ENCODE peak calls at places on chromosomes 2 and 18, in eight cellular contexts. C, K, M, J, F, G, V and A are unnamed samples.

GRCh38 chr2:31032475-31032874 is 105.8 kb downstream of the GALNT14 start:
- DNase-seq in C (no peak), K (no peak), M (no peak), J (no peak), F (no peak), G (peak; percentile 58), V (no peak), A (no peak)

GRCh38 chr2:45588158-45588829 is 22.8 kb downstream of the SRBD1 start:
- DNase-seq in C (no peak), K (no peak), M (no peak), J (no peak), F (no peak), G (no peak), V (no peak), A (no peak)

GRCh38 chr18:72223733-72224132 is 320.4 kb downstream of the CBLN2 start:
- DNase-seq in C (no peak), K (no peak), M (no peak), J (no peak), F (no peak), G (no peak), V (no peak), A (no peak)

GRCh38 chr18:74796928-74797576 is 199.4 kb downstream of the ZNF407 start:
- DNase-seq in C (no peak), K (no peak), M (no peak), J (no peak), F (no peak), G (peak; percentile 74), V (no peak), A (peak; percentile 52)

GRCh38 chr18:10070581-10071000 is 156.8 kb downstream of the VAPA start:
- DNase-seq in C (no peak), K (no peak), M (no peak), J (no peak), F (no peak), G (peak; percentile 62), V (no peak), A (no peak)

GRCh38 chr2:161905389-161906046 is 168.5 kb downstream of the DPP4 start:
- DNase-seq in C (no peak), K (peak; percentile 63), M (peak; percentile 11), J (no peak), F (no peak), G (peak; percentile 2), V (no peak), A (no peak)

GRCh38 chr2:98821629-98822135 is 90.8 kb upstream of the MGAT4A start:
- DNase-seq in C (no peak), K (no peak), M (no peak), J (no peak), F (no peak), G (no peak), V (no peak), A (no peak)

GRCh38 chr2:132909427-132909826 is 239.4 kb upstream of the LYPD1 start:
- DNase-seq in C (no peak), K (no peak), M (no peak), J (no peak), F (no peak), G (no peak), V (no peak), A (no peak)

GRCh38 chr2:207284556-207285450 is 119.1 kb upstream of the KLF7 start:
- DNase-seq in C (no peak), K (no peak), M (no peak), J (no peak), F (peak; percentile 9), G (no peak), V (no peak), A (no peak)

GRCh38 chr2:10269711-10270610 is 32.7 kb upstream of the HPCAL1 start:
- DNase-seq in C (no peak), K (no peak), M (no peak), J (no peak), F (no peak), G (no peak), V (no peak), A (no peak)

GRCh38 chr18:3649135-3649558 is 199.2 kb downstream of the TGIF1 start:
- DNase-seq in C (no peak), K (no peak), M (no peak), J (no peak), F (no peak), G (no peak), V (no peak), A (no peak)

GRCh38 chr2:23207871-23208270 is 177.1 kb upstream of the KLHL29 start:
- DNase-seq in C (no peak), K (no peak), M (no peak), J (no peak), F (no peak), G (no peak), V (no peak), A (no peak)

GRCh38 chr18:67582488-67582887 is 66.0 kb upstream of the DSEL start:
- DNase-seq in C (no peak), K (no peak), M (no peak), J (no peak), F (no peak), G (no peak), V (no peak), A (no peak)

GRCh38 chr2:24891201-24891600 is 28.8 kb downstream of the ADCY3 start:
- DNase-seq in C (no peak), K (no peak), M (no peak), J (no peak), F (no peak), G (no peak), V (no peak), A (no peak)

GRCh38 chr18:39752351-39752750 is 2186.8 kb upstream of the CELF4 start:
- DNase-seq in C (no peak), K (no peak), M (no peak), J (no peak), F (no peak), G (no peak), V (no peak), A (no peak)

GRCh38 chr18:61348230-61348629 is 15.0 kb downstream of the CDH20 start:
- DNase-seq in C (no peak), K (no peak), M (no peak), J (no peak), F (no peak), G (no peak), V (no peak), A (no peak)

GRCh38 chr2:158894572-158894971 is 73.9 kb upstream of the TANC1 start:
- DNase-seq in C (no peak), K (no peak), M (no peak), J (no peak), F (no peak), G (no peak), V (no peak), A (no peak)

GRCh38 chr2:28359222-28360065 is 33.2 kb upstream of the FOSL2 start:
- DNase-seq in C (peak; percentile 71), K (no peak), M (peak; percentile 84), J (peak; percentile 73), F (no peak), G (no peak), V (no peak), A (no peak)

GRCh38 chr2:34533585-34534225 is 934.6 kb upstream of the FAM98A start:
- DNase-seq in C (no peak), K (no peak), M (no peak), J (no peak), F (no peak), G (no peak), V (no peak), A (no peak)

GRCh38 chr2:170362895-170363582 is 185.1 kb downstream of the MYO3B start:
- DNase-seq in C (no peak), K (peak; percentile 25), M (no peak), J (no peak), F (no peak), G (no peak), V (no peak), A (no peak)

GRCh38 chr2:171403181-171403580 is 30.6 kb downstream of the METTL8 start:
- DNase-seq in C (no peak), K (no peak), M (no peak), J (no peak), F (no peak), G (peak; percentile 69), V (no peak), A (no peak)

GRCh38 chr2:119440873-119441272 is 9.2 kb downstream of the TMEM37 start:
- DNase-seq in C (no peak), K (no peak), M (no peak), J (no peak), F (no peak), G (no peak), V (no peak), A (no peak)

GRCh38 chr18:22175326-22175725 is 5.9 kb downstream of the GATA6 start:
- DNase-seq in C (no peak), K (no peak), M (no peak), J (no peak), F (no peak), G (no peak), V (no peak), A (no peak)

GRCh38 chr2:174376967-174377366 is 18.6 kb upstream of the SCRN3 start:
- DNase-seq in C (no peak), K (no peak), M (no peak), J (no peak), F (no peak), G (peak; percentile 26), V (no peak), A (no peak)

GRCh38 chr2:96552284-96553175 is 16.0 kb downstream of the ARID5A start:
- DNase-seq in C (no peak), K (no peak), M (no peak), J (no peak), F (no peak), G (no peak), V (no peak), A (no peak)

GRCh38 chr2:218255441-218255840 is 5.4 kb upstream of the GPBAR1 start:
- DNase-seq in C (no peak), K (no peak), M (no peak), J (no peak), F (no peak), G (peak; percentile 61), V (no peak), A (no peak)